ENCODE peak calls at places on chromosome 18, in four cellular contexts. Z is NCI-H2081; I is WTC11; O is stimulated activated CD4-positive, alpha-beta T cell treated with anti-CD3 and anti-CD28 coated beads, TNF-alpha, amount 100 ng/mL, for 4 hours. H is an unnamed sample.

GRCh38 chr18:3921826-3922225 is 471.9 kb downstream of the TGIF1 start:
- DNase-seq in O (no peak), I (no peak), Z (no peak), H (no peak)

GRCh38 chr18:73414598-73414997 is 546.8 kb upstream of the NETO1 start:
- DNase-seq in Z (no peak), I (no peak), O (no peak), H (no peak)

GRCh38 chr18:28164772-28165483 is 12.0 kb downstream of the CDH2 start:
- DNase-seq in Z (no peak), O (no peak), I (no peak), H (no peak)

GRCh38 chr18:22601481-22601880 is 183.8 kb upstream of the CTAGE1 start:
- DNase-seq in I (no peak), Z (no peak), O (no peak), H (no peak)

GRCh38 chr18:581106-581505 is 926 bp downstream of the CETN1 start:
- DNase-seq in O (no peak), Z (no peak), I (no peak), H (no peak)

GRCh38 chr18:54100466-54100865 is 124.0 kb downstream of the MBD2 start:
- DNase-seq in O (no peak), I (no peak), Z (no peak), H (no peak)

GRCh38 chr18:76428396-76429261 is 66.4 kb downstream of the ZNF516 start:
- DNase-seq in O (no peak), Z (no peak), I (no peak), H (peak; percentile 63)

GRCh38 chr18:72922895-72923294 is 55.1 kb upstream of the NETO1 start:
- DNase-seq in Z (no peak), O (no peak), I (no peak), H (no peak)

GRCh38 chr18:12811191-12811950 is 72.7 kb downstream of the PTPN2 start:
- DNase-seq in Z (no peak), O (no peak), I (no peak), H (no peak)

GRCh38 chr18:71105078-71105819 is 816.4 kb downstream of the SOCS6 start:
- DNase-seq in I (no peak), O (no peak), Z (no peak), H (no peak)

GRCh38 chr18:75473316-75473715 is 45.8 kb upstream of the SMIM21 start:
- DNase-seq in O (no peak), I (no peak), Z (no peak), H (no peak)

GRCh38 chr18:54127759-54128378 is 96.6 kb downstream of the MBD2 start:
- DNase-seq in I (peak; percentile 58), O (no peak), Z (peak; percentile 35), H (no peak)

GRCh38 chr18:76697441-76697901 is 124.9 kb upstream of the ZNF236 start:
- DNase-seq in O (no peak), Z (peak; percentile 54), I (no peak), H (no peak)

GRCh38 chr18:8623549-8624106 is 14.4 kb downstream of the RAB12 start:
- DNase-seq in O (no peak), I (no peak), Z (peak; percentile 30), H (no peak)

GRCh38 chr18:10401930-10402329 is 52.5 kb upstream of the APCDD1 start:
- DNase-seq in O (no peak), I (no peak), Z (no peak), H (no peak)

GRCh38 chr18:76846217-76846616 is 23.9 kb downstream of the ZNF236 start:
- DNase-seq in I (no peak), Z (no peak), O (no peak), H (no peak)

GRCh38 chr18:49024808-49025361 is 74.1 kb upstream of the SMAD7 start:
- DNase-seq in Z (no peak), O (no peak), I (no peak), H (no peak)

GRCh38 chr18:46379323-46379950 is 275.3 kb downstream of the HAUS1 start:
- DNase-seq in Z (no peak), O (no peak), I (no peak), H (no peak)

GRCh38 chr18:74819433-74820059 is 221.9 kb downstream of the ZNF407 start:
- DNase-seq in Z (peak; percentile 43), O (no peak), I (peak; percentile 76), H (no peak)

GRCh38 chr18:3597159-3597977 is 147.4 kb downstream of the TGIF1 start:
- DNase-seq in O (no peak), Z (peak; percentile 2), I (no peak), H (no peak)

GRCh38 chr18:66603941-66604627 is at the start of gene CDH19:
- DNase-seq in I (no peak), Z (no peak), O (no peak), H (no peak)

GRCh38 chr18:68549257-68549871 is 165.5 kb downstream of the TMX3 start:
- DNase-seq in Z (no peak), I (no peak), O (no peak), H (no peak)

GRCh38 chr18:23833714-23834113 is 144.5 kb downstream of the LAMA3 start:
- DNase-seq in Z (no peak), O (no peak), I (no peak), H (no peak)

GRCh38 chr18:48408727-48409590 is at the start of gene ZBTB7C:
- DNase-seq in O (no peak), I (peak; percentile 52), Z (peak; percentile 32), H (no peak)